ENCODE peak calls at places on chromosomes 12 and 14, in five cellular contexts. One of them, this sample, is unnamed.
A peak's percentile ranks its signal among the peaks of the same experiment; 100 is the strongest.

GRCh38 chr12:70646850-70647249 is 9.6 kb upstream of the PTPRB start:
- DNase-seq in hepatocyte: no peak
- DNase-seq in PC-3: peak; percentile 74
- DNase-seq in MM.1S: no peak
- DNase-seq in GM23338: no peak
- DNase-seq in this sample: no peak

GRCh38 chr12:89977356-89978185 is 268.9 kb upstream of the ATP2B1 start:
- DNase-seq in GM23338: no peak
- DNase-seq in PC-3: peak; percentile 48
- DNase-seq in hepatocyte: no peak
- DNase-seq in MM.1S: no peak
- DNase-seq in this sample: no peak

GRCh38 chr12:22598141-22598762 is 26.7 kb upstream of the ETNK1 start:
- DNase-seq in GM23338: no peak
- DNase-seq in hepatocyte: peak; percentile 28
- DNase-seq in MM.1S: no peak
- DNase-seq in PC-3: no peak
- DNase-seq in this sample: no peak

GRCh38 chr12:91017511-91018263 is 12.9 kb upstream of the EPYC start:
- DNase-seq in MM.1S: no peak
- DNase-seq in PC-3: no peak
- DNase-seq in GM23338: no peak
- DNase-seq in hepatocyte: no peak
- DNase-seq in this sample: no peak

GRCh38 chr12:28583771-28584261 is 393.6 kb downstream of the CCDC91 start:
- DNase-seq in PC-3: peak; percentile 48
- DNase-seq in GM23338: peak; percentile 40
- DNase-seq in hepatocyte: peak; percentile 15
- DNase-seq in MM.1S: no peak
- DNase-seq in this sample: no peak

GRCh38 chr14:33404054-33404453 is 465.4 kb downstream of the NPAS3 start:
- DNase-seq in MM.1S: no peak
- DNase-seq in hepatocyte: peak; percentile 10
- DNase-seq in PC-3: peak; percentile 91
- DNase-seq in GM23338: no peak
- DNase-seq in this sample: no peak

GRCh38 chr14:72736348-72736747 is 157.6 kb downstream of the DPF3 start:
- DNase-seq in hepatocyte: no peak
- DNase-seq in MM.1S: no peak
- DNase-seq in PC-3: peak; percentile 27
- DNase-seq in GM23338: peak; percentile 11
- DNase-seq in this sample: no peak

GRCh38 chr12:93733928-93734327 is 56.8 kb downstream of the CRADD start:
- DNase-seq in MM.1S: no peak
- DNase-seq in GM23338: no peak
- DNase-seq in hepatocyte: no peak
- DNase-seq in PC-3: no peak
- DNase-seq in this sample: no peak

GRCh38 chr14:100440207-100440631 is 117.1 kb downstream of the SLC25A47 start:
- DNase-seq in GM23338: peak; percentile 78
- DNase-seq in MM.1S: no peak
- DNase-seq in PC-3: peak; percentile 87
- DNase-seq in hepatocyte: peak; percentile 86
- DNase-seq in this sample: peak; percentile 32

GRCh38 chr12:52052471-52053186 is 1.4 kb downstream of the NR4A1 start:
- DNase-seq in GM23338: peak; percentile 30
- DNase-seq in PC-3: peak; percentile 42
- DNase-seq in hepatocyte: peak; percentile 21
- DNase-seq in MM.1S: no peak
- DNase-seq in this sample: peak; percentile 55

GRCh38 chr14:99968156-99968920 is 96.9 kb upstream of the EVL start:
- DNase-seq in MM.1S: no peak
- DNase-seq in PC-3: peak; percentile 39
- DNase-seq in hepatocyte: no peak
- DNase-seq in GM23338: no peak
- DNase-seq in this sample: no peak

GRCh38 chr14:87082917-87083316 is 910.1 kb downstream of the GALC start:
- DNase-seq in PC-3: no peak
- DNase-seq in GM23338: no peak
- DNase-seq in hepatocyte: no peak
- DNase-seq in MM.1S: no peak
- DNase-seq in this sample: no peak

GRCh38 chr12:32671930-32672785 is 6.9 kb upstream of the DNM1L start:
- DNase-seq in GM23338: peak; percentile 84
- DNase-seq in PC-3: peak; percentile 63
- DNase-seq in hepatocyte: peak; percentile 75
- DNase-seq in MM.1S: peak; percentile 75
- DNase-seq in this sample: peak; percentile 89

GRCh38 chr14:46988312-46988711 is 336.7 kb upstream of the RPL10L start:
- DNase-seq in hepatocyte: no peak
- DNase-seq in MM.1S: peak; percentile 62
- DNase-seq in GM23338: no peak
- DNase-seq in PC-3: no peak
- DNase-seq in this sample: no peak

GRCh38 chr12:52058631-52059324 is 7.5 kb downstream of the NR4A1 start:
- DNase-seq in PC-3: no peak
- DNase-seq in GM23338: no peak
- DNase-seq in hepatocyte: peak; percentile 30
- DNase-seq in MM.1S: no peak
- DNase-seq in this sample: no peak

GRCh38 chr12:29640589-29641345 is 143.0 kb downstream of the TMTC1 start:
- DNase-seq in PC-3: peak; percentile 74
- DNase-seq in GM23338: peak; percentile 19
- DNase-seq in MM.1S: no peak
- DNase-seq in hepatocyte: peak; percentile 74
- DNase-seq in this sample: no peak

GRCh38 chr12:85468356-85469157 is 188.5 kb downstream of the ALX1 start:
- DNase-seq in GM23338: peak; percentile 77
- DNase-seq in PC-3: peak; percentile 93
- DNase-seq in hepatocyte: peak; percentile 78
- DNase-seq in MM.1S: peak; percentile 69
- DNase-seq in this sample: peak; percentile 50

GRCh38 chr14:60684203-60684602 is 34.9 kb upstream of the SIX1 start:
- DNase-seq in PC-3: no peak
- DNase-seq in GM23338: no peak
- DNase-seq in MM.1S: no peak
- DNase-seq in hepatocyte: no peak
- DNase-seq in this sample: no peak

GRCh38 chr12:58443273-58443980 is 476.9 kb downstream of the LRIG3 start:
- DNase-seq in hepatocyte: peak; percentile 26
- DNase-seq in PC-3: peak; percentile 59
- DNase-seq in GM23338: peak; percentile 73
- DNase-seq in MM.1S: peak; percentile 37
- DNase-seq in this sample: peak; percentile 11

GRCh38 chr14:96252323-96253052 is 3.5 kb upstream of the BDKRB1 start:
- DNase-seq in hepatocyte: no peak
- DNase-seq in GM23338: no peak
- DNase-seq in MM.1S: no peak
- DNase-seq in PC-3: no peak
- DNase-seq in this sample: no peak

GRCh38 chr12:69610126-69610525 is 581 bp downstream of the LRRC10 start:
- DNase-seq in MM.1S: no peak
- DNase-seq in PC-3: no peak
- DNase-seq in GM23338: no peak
- DNase-seq in hepatocyte: no peak
- DNase-seq in this sample: no peak

GRCh38 chr12:11545438-11546330 is 103.8 kb upstream of the ETV6 start:
- DNase-seq in PC-3: no peak
- DNase-seq in MM.1S: peak; percentile 89
- DNase-seq in hepatocyte: no peak
- DNase-seq in GM23338: peak; percentile 30
- DNase-seq in this sample: peak; percentile 73

GRCh38 chr12:116759783-116760581 is 21.9 kb downstream of the RNFT2 start:
- DNase-seq in GM23338: peak; percentile 80
- DNase-seq in hepatocyte: no peak
- DNase-seq in MM.1S: no peak
- DNase-seq in PC-3: no peak
- DNase-seq in this sample: no peak

GRCh38 chr12:12467701-12468218 is 94.9 kb downstream of the DUSP16 start:
- DNase-seq in PC-3: no peak
- DNase-seq in GM23338: no peak
- DNase-seq in MM.1S: no peak
- DNase-seq in hepatocyte: no peak
- DNase-seq in this sample: no peak

GRCh38 chr14:72462041-72462440 is 431.9 kb downstream of the DPF3 start:
- DNase-seq in hepatocyte: no peak
- DNase-seq in MM.1S: no peak
- DNase-seq in GM23338: no peak
- DNase-seq in PC-3: no peak
- DNase-seq in this sample: no peak

GRCh38 chr12:32000373-32001005 is 41.3 kb downstream of the RESF1 start:
- DNase-seq in hepatocyte: no peak
- DNase-seq in PC-3: no peak
- DNase-seq in GM23338: no peak
- DNase-seq in MM.1S: no peak
- DNase-seq in this sample: no peak

GRCh38 chr12:56769868-56770267 is 6.7 kb downstream of the HSD17B6 start:
- DNase-seq in MM.1S: no peak
- DNase-seq in PC-3: no peak
- DNase-seq in hepatocyte: no peak
- DNase-seq in GM23338: no peak
- DNase-seq in this sample: no peak

GRCh38 chr14:35369701-35370191 is 34.8 kb downstream of the NFKBIA start:
- DNase-seq in MM.1S: no peak
- DNase-seq in hepatocyte: no peak
- DNase-seq in GM23338: no peak
- DNase-seq in PC-3: peak; percentile 85
- DNase-seq in this sample: no peak
- TF ChIP-seq EZH2phosphoT487 in MM.1S: no peak
- TF ChIP-seq EZH2phosphoT487 in hepatocyte: no peak
- TF ChIP-seq EZH2phosphoT487 in GM23338: no peak
- TF ChIP-seq EZH2phosphoT487 in PC-3: no peak
- TF ChIP-seq EZH2phosphoT487 in this sample: no peak

GRCh38 chr12:3207174-3207573 is 130.0 kb downstream of the TSPAN9 start:
- DNase-seq in PC-3: no peak
- DNase-seq in GM23338: no peak
- DNase-seq in MM.1S: no peak
- DNase-seq in hepatocyte: no peak
- DNase-seq in this sample: no peak
- TF ChIP-seq EZH2phosphoT487 in PC-3: no peak
- TF ChIP-seq EZH2phosphoT487 in GM23338: no peak
- TF ChIP-seq EZH2phosphoT487 in MM.1S: no peak
- TF ChIP-seq EZH2phosphoT487 in hepatocyte: no peak
- TF ChIP-seq EZH2phosphoT487 in this sample: no peak

DNA sequence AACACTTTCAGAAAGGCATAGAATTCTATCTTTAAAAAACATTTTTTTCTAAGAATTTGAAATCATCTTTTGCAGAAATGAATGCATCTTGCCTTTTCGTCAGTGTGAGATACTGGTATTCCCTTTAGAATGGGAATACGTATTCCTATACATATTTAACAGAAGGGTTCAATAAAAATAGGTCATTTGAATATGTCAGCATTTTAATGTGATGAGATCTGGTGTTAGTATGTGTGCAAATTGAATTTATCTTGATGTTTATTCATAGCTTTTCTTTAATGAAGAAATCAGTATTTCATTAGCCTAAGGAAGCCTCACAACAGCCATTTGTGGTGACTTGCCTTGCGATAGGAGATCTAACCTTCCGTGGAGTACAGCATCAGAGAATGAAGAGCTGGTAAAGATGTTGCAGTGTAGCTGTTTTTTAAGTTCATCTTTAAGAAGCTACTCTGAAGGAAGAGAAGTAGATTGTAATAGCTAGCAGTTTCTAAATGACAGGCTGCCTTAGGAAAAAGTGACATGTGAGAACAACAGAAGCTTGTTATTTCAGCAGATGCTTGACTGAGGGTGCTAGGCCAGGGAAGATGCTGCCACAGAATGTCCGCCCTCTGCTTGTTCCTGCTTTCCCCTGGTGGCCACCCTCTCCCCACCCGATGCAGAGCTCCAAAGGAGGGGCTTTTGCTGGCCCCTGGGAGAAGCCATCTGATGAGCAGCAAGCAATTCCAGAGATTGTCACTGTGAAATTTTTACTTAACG is 44.4 kb downstream of the WDR20 start:
- DNase-seq in PC-3: no peak
- DNase-seq in hepatocyte: no peak
- DNase-seq in GM23338: no peak
- DNase-seq in MM.1S: no peak
- DNase-seq in this sample: no peak
- TF ChIP-seq EZH2phosphoT487 in PC-3: no peak
- TF ChIP-seq EZH2phosphoT487 in hepatocyte: no peak
- TF ChIP-seq EZH2phosphoT487 in GM23338: no peak
- TF ChIP-seq EZH2phosphoT487 in MM.1S: no peak
- TF ChIP-seq EZH2phosphoT487 in this sample: no peak

DNA sequence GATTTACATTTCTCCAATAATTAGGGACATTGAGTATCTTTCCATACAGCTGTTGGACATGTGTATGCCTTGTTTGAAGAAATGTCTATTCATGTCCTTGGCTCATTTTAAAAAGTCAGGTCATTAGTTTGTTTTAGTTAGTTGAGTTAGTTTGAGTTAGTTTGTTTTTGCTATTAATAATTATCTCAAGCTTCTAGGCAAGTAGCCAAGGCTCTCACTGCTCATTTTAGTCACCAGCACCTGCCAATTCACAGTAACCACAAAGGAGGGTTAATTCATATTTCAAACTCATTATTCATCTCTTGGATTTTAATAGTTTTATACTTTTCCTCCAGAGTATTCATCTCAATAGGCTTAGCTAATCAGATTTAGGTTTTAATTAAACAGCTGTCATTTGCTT is 1435.9 kb upstream of the TMEM132C start:
- DNase-seq in GM23338: no peak
- DNase-seq in MM.1S: no peak
- DNase-seq in hepatocyte: no peak
- DNase-seq in PC-3: no peak
- DNase-seq in this sample: no peak
- TF ChIP-seq EZH2phosphoT487 in GM23338: no peak
- TF ChIP-seq EZH2phosphoT487 in MM.1S: no peak
- TF ChIP-seq EZH2phosphoT487 in hepatocyte: no peak
- TF ChIP-seq EZH2phosphoT487 in PC-3: no peak
- TF ChIP-seq EZH2phosphoT487 in this sample: no peak

DNA sequence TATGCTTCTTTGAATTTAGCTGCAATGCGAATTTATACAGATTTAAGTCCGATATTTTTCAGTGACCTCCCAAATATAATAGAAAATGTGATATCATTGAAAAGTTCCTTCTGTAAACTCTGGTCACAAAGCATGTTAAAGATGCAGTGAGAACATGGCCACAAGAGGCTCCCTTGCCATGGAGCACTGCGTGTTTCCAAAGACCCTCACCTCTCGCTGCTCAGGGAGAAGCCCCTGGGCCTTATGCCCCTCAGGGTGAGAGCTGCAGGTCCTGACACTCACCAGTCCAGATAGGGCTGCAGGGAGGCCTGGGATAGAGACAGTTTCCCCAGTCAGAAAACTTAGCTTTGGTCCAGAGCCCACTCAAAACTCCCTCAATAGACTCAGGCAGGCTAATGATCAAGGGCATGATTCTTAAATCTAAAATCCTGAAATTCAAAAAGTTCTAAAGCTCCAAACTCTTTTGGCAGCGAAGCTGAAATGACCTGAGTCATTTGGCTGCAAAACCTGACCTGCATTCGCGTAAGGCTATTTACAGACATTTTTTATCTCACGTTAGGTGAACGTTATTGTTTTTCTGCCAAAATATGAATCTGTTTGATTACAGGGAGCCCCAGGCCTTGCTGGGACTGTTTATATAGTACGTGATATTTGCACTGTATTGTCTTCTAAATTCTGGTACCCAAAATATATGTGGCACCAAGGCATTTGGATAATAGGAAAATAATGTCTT is 67.8 kb downstream of the CAPZA3 start:
- DNase-seq in MM.1S: no peak
- DNase-seq in hepatocyte: no peak
- DNase-seq in GM23338: peak; percentile 69
- DNase-seq in PC-3: no peak
- DNase-seq in this sample: no peak
- TF ChIP-seq EZH2phosphoT487 in MM.1S: no peak
- TF ChIP-seq EZH2phosphoT487 in hepatocyte: no peak
- TF ChIP-seq EZH2phosphoT487 in GM23338: no peak
- TF ChIP-seq EZH2phosphoT487 in PC-3: no peak
- TF ChIP-seq EZH2phosphoT487 in this sample: no peak